ENCODE peak calls at places on chromosomes 5 and 9, in seven cellular contexts. G is cortex of kidney, A is iris pigment epithelial cell, I is M059J, L is MCF 10A, P is GM18507, D is NCI-H1417 treated with DMSO at 0.1 percent for 48 hours. W is an unnamed sample.

GRCh38 chr9:116287721-116288120 is 134.1 kb downstream of the PAPPA start:
- DNase-seq in G (no peak), A (peak), I (peak), L (peak), P (no peak), D (no peak), W (no peak)

GRCh38 chr9:100322954-100323536 is 29.7 kb downstream of the TEX10 start:
- DNase-seq in G (no peak), A (peak), I (peak), L (peak), P (no peak), D (peak), W (no peak)

GRCh38 chr9:16515879-16516289 is 354.6 kb downstream of the BNC2 start:
- DNase-seq in G (no peak), A (peak), I (peak), L (no peak), P (no peak), D (no peak), W (no peak)

GRCh38 chr5:67490543-67491321 is 294.1 kb upstream of the CD180 start:
- DNase-seq in G (no peak), A (no peak), I (no peak), L (peak), P (no peak), D (no peak), W (no peak)

GRCh38 chr9:114505187-114506081 is at the start of gene WHRN:
- DNase-seq in G (no peak), A (peak), I (peak), L (peak), P (peak), D (peak), W (no peak)

GRCh38 chr5:37889612-37890317 is 49.9 kb upstream of the GDNF start:
- DNase-seq in G (no peak), A (peak), I (peak), L (peak), P (no peak), D (no peak), W (no peak)

GRCh38 chr5:73625314-73625904 is 587 bp upstream of the ARHGEF28 start:
- DNase-seq in G (no peak), A (peak), I (no peak), L (no peak), P (no peak), D (no peak), W (no peak)

GRCh38 chr9:117704024-117704575 is at the start of gene TLR4:
- DNase-seq in G (no peak), A (peak), I (peak), L (peak), P (peak), D (no peak), W (peak)

GRCh38 chr5:159497221-159497620 is 166.9 kb upstream of the IL12B start:
- DNase-seq in G (no peak), A (no peak), I (no peak), L (no peak), P (no peak), D (no peak), W (no peak)

GRCh38 chr5:67196537-67197059 is at the start of gene CD180:
- DNase-seq in G (no peak), A (no peak), I (no peak), L (no peak), P (no peak), D (no peak), W (no peak)

GRCh38 chr5:9063615-9064245 is 482.1 kb downstream of the SEMA5A start:
- DNase-seq in G (no peak), A (no peak), I (no peak), L (no peak), P (no peak), D (no peak), W (no peak)

GRCh38 chr5:103407399-103407798 is 148.8 kb downstream of the MACIR start:
- DNase-seq in G (no peak), A (peak), I (peak), L (no peak), P (no peak), D (no peak), W (no peak)

GRCh38 chr5:87116821-87117512 is 150.7 kb upstream of the RASA1 start:
- DNase-seq in G (no peak), A (peak), I (peak), L (no peak), P (peak), D (no peak), W (no peak)

GRCh38 chr5:142930395-142930794 is 160.2 kb downstream of the ARHGAP26 start:
- DNase-seq in G (no peak), A (no peak), I (no peak), L (no peak), P (no peak), D (no peak), W (no peak)

GRCh38 chr9:36136277-36136893 is at the start of gene GLIPR2:
- DNase-seq in G (no peak), A (peak), I (peak), L (peak), P (peak), D (no peak), W (no peak)

GRCh38 chr5:6763191-6763590 is 50.0 kb downstream of the TENT4A start:
- DNase-seq in G (no peak), A (no peak), I (no peak), L (no peak), P (no peak), D (no peak), W (no peak)

GRCh38 chr5:148827723-148828122 is 1.3 kb downstream of the ADRB2 start:
- DNase-seq in G (no peak), A (no peak), I (peak), L (peak), P (no peak), D (no peak), W (no peak)

GRCh38 chr5:111143910-111144309 is 51.8 kb downstream of the WDR36 start:
- DNase-seq in G (no peak), A (peak), I (peak), L (peak), P (no peak), D (no peak), W (no peak)

GRCh38 chr9:127828262-127829031 is 25.8 kb downstream of the FPGS start:
- DNase-seq in G (no peak), A (peak), I (peak), L (no peak), P (no peak), D (no peak), W (no peak)

GRCh38 chr5:115295775-115296129 is 702 bp downstream of the CCDC112 start:
- DNase-seq in G (no peak), A (peak), I (no peak), L (no peak), P (no peak), D (no peak), W (no peak)

GRCh38 chr9:6842584-6842947 is 84.8 kb downstream of the KDM4C start:
- DNase-seq in G (no peak), A (peak), I (peak), L (peak), P (no peak), D (no peak), W (no peak)

W was measured in glomerular endothelial cell.